ENCODE peak calls at places on chromosomes 11 and 22, in four cellular contexts. One of them, this sample, is unnamed. For H3K36me3 and H3K4me1, the result is how much of the 10 kb centered on the place peaks cover.

GRCh38 chr11:45815747-45816146 is 10.8 kb downstream of the SLC35C1 start:
- DNase-seq in cardiac muscle cell: no peak
- DNase-seq in MM.1S: no peak
- DNase-seq in effector memory CD4-positive, alpha-beta T cell: no peak
- DNase-seq in this sample: no peak

GRCh38 chr22:39183991-39184585 is 31.6 kb upstream of the CBX7 start:
- DNase-seq in effector memory CD4-positive, alpha-beta T cell: no peak
- DNase-seq in MM.1S: no peak
- DNase-seq in cardiac muscle cell: peak
- DNase-seq in this sample: peak

GRCh38 chr22:50002791-50003190 is 9.8 kb downstream of the IL17REL start:
- DNase-seq in effector memory CD4-positive, alpha-beta T cell: no peak
- DNase-seq in MM.1S: no peak
- DNase-seq in cardiac muscle cell: no peak
- DNase-seq in this sample: no peak

GRCh38 chr22:41181349-41182241 is 23.5 kb upstream of the L3MBTL2 start:
- DNase-seq in cardiac muscle cell: no peak
- DNase-seq in MM.1S: no peak
- DNase-seq in effector memory CD4-positive, alpha-beta T cell: no peak
- DNase-seq in this sample: peak

GRCh38 chr11:78453140-78453935 is 35.7 kb upstream of the GAB2 start:
- DNase-seq in cardiac muscle cell: no peak
- DNase-seq in MM.1S: peak
- DNase-seq in effector memory CD4-positive, alpha-beta T cell: no peak
- DNase-seq in this sample: no peak

GRCh38 chr11:114280696-114281095 is 15.5 kb upstream of the NNMT start:
- DNase-seq in cardiac muscle cell: peak
- DNase-seq in effector memory CD4-positive, alpha-beta T cell: no peak
- DNase-seq in MM.1S: peak
- DNase-seq in this sample: peak

GRCh38 chr22:48754611-48755331 is 1072.9 kb downstream of the BRD1 start:
- DNase-seq in effector memory CD4-positive, alpha-beta T cell: no peak
- DNase-seq in MM.1S: no peak
- DNase-seq in cardiac muscle cell: no peak
- DNase-seq in this sample: no peak

GRCh38 chr11:1162153-1162497 is 4.4 kb downstream of the MUC5AC start:
- DNase-seq in MM.1S: no peak
- DNase-seq in effector memory CD4-positive, alpha-beta T cell: no peak
- DNase-seq in cardiac muscle cell: no peak
- DNase-seq in this sample: no peak

GRCh38 chr22:41302016-41302767 is 867 bp downstream of the ZC3H7B start:
- DNase-seq in effector memory CD4-positive, alpha-beta T cell: no peak
- DNase-seq in MM.1S: no peak
- DNase-seq in cardiac muscle cell: peak
- DNase-seq in this sample: no peak

GRCh38 chr22:45905924-45906865 is 70.8 kb downstream of the WNT7B start:
- DNase-seq in MM.1S: no peak
- DNase-seq in cardiac muscle cell: peak
- DNase-seq in effector memory CD4-positive, alpha-beta T cell: no peak
- DNase-seq in this sample: no peak

GRCh38 chr11:71425851-71426250 is 22.3 kb downstream of the DHCR7 start:
- DNase-seq in MM.1S: no peak
- DNase-seq in cardiac muscle cell: no peak
- DNase-seq in effector memory CD4-positive, alpha-beta T cell: no peak
- DNase-seq in this sample: no peak

GRCh38 chr11:820655-821512 is 2.2 kb downstream of the PNPLA2 start:
- DNase-seq in effector memory CD4-positive, alpha-beta T cell: no peak
- DNase-seq in cardiac muscle cell: no peak
- DNase-seq in MM.1S: no peak
- DNase-seq in this sample: peak

GRCh38 chr11:73394416-73395296 is 18.5 kb downstream of the RELT start:
- DNase-seq in MM.1S: no peak
- DNase-seq in effector memory CD4-positive, alpha-beta T cell: no peak
- DNase-seq in cardiac muscle cell: no peak
- DNase-seq in this sample: no peak

DNA sequence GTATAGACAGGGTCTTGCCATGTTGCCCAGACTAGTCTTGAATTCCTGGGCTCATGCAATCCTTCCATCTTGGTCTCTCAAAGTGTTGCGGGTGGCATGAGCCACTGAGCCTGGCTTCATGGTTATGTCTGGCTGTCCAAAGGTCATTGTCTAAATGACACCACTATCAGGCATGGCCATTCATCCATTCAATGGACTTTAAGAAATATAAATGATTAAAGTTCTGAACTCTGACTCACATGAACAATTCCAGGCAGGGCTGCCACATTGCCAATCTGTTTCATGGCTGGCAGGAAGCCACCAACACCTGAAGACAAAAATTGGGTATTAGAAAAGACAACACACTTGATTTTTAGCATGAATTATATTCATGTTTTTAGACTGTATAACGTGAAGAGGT is 4.1 kb downstream of the RTCB start:
- DNase-seq in effector memory CD4-positive, alpha-beta T cell: no peak
- DNase-seq in cardiac muscle cell: no peak
- DNase-seq in MM.1S: no peak
- DNase-seq in this sample: no peak
- H3K36me3 ChIP-seq in effector memory CD4-positive, alpha-beta T cell: under half
- H3K36me3 ChIP-seq in cardiac muscle cell: under half
- H3K36me3 ChIP-seq in MM.1S: under half
- H3K36me3 ChIP-seq in this sample: under half

GRCh38 chr22:42807185-42807584 is 49.9 kb downstream of the ARFGAP3 start:
- DNase-seq in effector memory CD4-positive, alpha-beta T cell: no peak
- DNase-seq in MM.1S: no peak
- DNase-seq in cardiac muscle cell: no peak
- DNase-seq in this sample: no peak

GRCh38 chr22:42805016-42805997 is 51.8 kb downstream of the ARFGAP3 start:
- DNase-seq in cardiac muscle cell: no peak
- DNase-seq in effector memory CD4-positive, alpha-beta T cell: no peak
- DNase-seq in MM.1S: no peak
- DNase-seq in this sample: peak

GRCh38 chr22:42811510-42811909 is 45.6 kb downstream of the ARFGAP3 start:
- DNase-seq in effector memory CD4-positive, alpha-beta T cell: no peak
- DNase-seq in cardiac muscle cell: no peak
- DNase-seq in MM.1S: no peak
- DNase-seq in this sample: no peak

GRCh38 chr22:42805998-42806481 is 51.0 kb downstream of the ARFGAP3 start:
- DNase-seq in MM.1S: no peak
- DNase-seq in cardiac muscle cell: no peak
- DNase-seq in effector memory CD4-positive, alpha-beta T cell: no peak
- DNase-seq in this sample: no peak

DNA sequence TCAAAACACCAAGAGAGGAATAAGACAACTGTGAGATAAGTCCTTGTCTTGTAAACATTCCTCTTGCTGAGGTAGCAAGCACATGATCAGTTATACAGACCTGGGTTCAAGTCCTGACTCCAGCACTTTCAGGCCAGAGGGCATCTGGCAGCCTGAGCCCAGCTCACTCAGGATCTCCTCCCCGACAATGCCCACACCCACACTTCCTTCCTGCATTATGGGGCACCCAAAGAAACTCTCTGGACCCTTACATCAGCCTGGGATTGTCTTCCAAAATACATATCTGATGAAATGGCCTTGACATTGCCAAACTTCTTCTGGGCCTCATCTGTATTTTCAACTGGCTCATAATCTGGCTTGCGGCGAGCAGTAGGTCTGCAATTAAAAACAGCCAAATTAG is 48.6 kb downstream of the ARFGAP3 start:
- DNase-seq in MM.1S: no peak
- DNase-seq in cardiac muscle cell: no peak
- DNase-seq in effector memory CD4-positive, alpha-beta T cell: no peak
- DNase-seq in this sample: no peak
- H3K4me1 ChIP-seq in MM.1S: under half
- H3K4me1 ChIP-seq in cardiac muscle cell: under half
- H3K4me1 ChIP-seq in effector memory CD4-positive, alpha-beta T cell: under half
- H3K4me1 ChIP-seq in this sample: under half

DNA sequence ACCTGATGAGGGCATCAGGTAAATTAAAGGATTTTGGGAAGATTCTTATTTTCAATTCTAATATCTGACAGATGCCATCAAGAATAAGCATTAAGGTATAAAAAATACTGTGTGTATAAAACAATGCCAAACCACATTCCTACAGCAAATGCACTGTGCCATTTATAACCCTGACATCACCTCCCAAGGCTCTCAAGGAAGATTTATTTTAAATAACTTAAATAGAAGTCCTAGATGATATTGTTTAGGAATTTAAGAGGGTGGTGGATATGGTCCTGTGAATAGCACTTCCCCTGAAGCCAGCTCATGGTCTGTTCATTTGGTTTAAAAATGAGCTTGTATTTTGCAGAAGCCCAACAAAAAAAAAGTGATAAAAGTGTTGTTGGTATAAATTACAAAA is 32.1 kb downstream of the PPIL2 start:
- DNase-seq in MM.1S: no peak
- DNase-seq in effector memory CD4-positive, alpha-beta T cell: no peak
- DNase-seq in cardiac muscle cell: no peak
- DNase-seq in this sample: no peak
- H3K27ac ChIP-seq in MM.1S: no peak
- H3K27ac ChIP-seq in effector memory CD4-positive, alpha-beta T cell: no peak
- H3K27ac ChIP-seq in cardiac muscle cell: no peak
- H3K27ac ChIP-seq in this sample: no peak

GRCh38 chr22:25835348-25835747 is 93.4 kb downstream of the MYO18B start:
- DNase-seq in effector memory CD4-positive, alpha-beta T cell: no peak
- DNase-seq in MM.1S: no peak
- DNase-seq in cardiac muscle cell: no peak
- DNase-seq in this sample: no peak

GRCh38 chr22:25837288-25837900 is 95.4 kb downstream of the MYO18B start:
- DNase-seq in effector memory CD4-positive, alpha-beta T cell: no peak
- DNase-seq in MM.1S: no peak
- DNase-seq in cardiac muscle cell: no peak
- DNase-seq in this sample: no peak

GRCh38 chr22:25833676-25834075 is 91.7 kb downstream of the MYO18B start:
- DNase-seq in effector memory CD4-positive, alpha-beta T cell: no peak
- DNase-seq in cardiac muscle cell: no peak
- DNase-seq in MM.1S: no peak
- DNase-seq in this sample: no peak

GRCh38 chr22:25833091-25833490 is 91.1 kb downstream of the MYO18B start:
- DNase-seq in MM.1S: no peak
- DNase-seq in effector memory CD4-positive, alpha-beta T cell: no peak
- DNase-seq in cardiac muscle cell: no peak
- DNase-seq in this sample: no peak

DNA sequence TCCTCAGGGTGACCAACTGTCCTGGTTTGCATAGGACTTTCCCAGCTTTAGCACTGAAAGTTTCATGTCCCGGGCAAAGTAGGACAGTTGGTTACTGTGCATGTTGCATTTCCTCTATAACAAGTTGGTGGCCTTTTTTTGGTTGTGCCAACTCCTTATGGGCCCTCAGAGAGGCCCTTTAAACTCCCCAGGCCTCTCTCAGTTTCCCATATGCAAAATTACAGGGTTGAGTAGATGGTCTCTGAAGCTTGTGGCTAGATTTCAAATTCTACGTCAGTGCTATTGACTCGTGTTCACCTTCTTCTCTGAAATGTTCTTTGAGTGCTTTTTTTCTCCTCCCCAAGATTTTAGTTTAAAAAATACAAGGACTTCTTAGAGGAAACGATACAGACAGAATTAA is 92.5 kb downstream of the MYO18B start:
- DNase-seq in effector memory CD4-positive, alpha-beta T cell: no peak
- DNase-seq in cardiac muscle cell: no peak
- DNase-seq in MM.1S: no peak
- DNase-seq in this sample: no peak
- H3K36me3 ChIP-seq in effector memory CD4-positive, alpha-beta T cell: under half
- H3K36me3 ChIP-seq in cardiac muscle cell: half or more
- H3K36me3 ChIP-seq in MM.1S: under half
- H3K36me3 ChIP-seq in this sample: under half

DNA sequence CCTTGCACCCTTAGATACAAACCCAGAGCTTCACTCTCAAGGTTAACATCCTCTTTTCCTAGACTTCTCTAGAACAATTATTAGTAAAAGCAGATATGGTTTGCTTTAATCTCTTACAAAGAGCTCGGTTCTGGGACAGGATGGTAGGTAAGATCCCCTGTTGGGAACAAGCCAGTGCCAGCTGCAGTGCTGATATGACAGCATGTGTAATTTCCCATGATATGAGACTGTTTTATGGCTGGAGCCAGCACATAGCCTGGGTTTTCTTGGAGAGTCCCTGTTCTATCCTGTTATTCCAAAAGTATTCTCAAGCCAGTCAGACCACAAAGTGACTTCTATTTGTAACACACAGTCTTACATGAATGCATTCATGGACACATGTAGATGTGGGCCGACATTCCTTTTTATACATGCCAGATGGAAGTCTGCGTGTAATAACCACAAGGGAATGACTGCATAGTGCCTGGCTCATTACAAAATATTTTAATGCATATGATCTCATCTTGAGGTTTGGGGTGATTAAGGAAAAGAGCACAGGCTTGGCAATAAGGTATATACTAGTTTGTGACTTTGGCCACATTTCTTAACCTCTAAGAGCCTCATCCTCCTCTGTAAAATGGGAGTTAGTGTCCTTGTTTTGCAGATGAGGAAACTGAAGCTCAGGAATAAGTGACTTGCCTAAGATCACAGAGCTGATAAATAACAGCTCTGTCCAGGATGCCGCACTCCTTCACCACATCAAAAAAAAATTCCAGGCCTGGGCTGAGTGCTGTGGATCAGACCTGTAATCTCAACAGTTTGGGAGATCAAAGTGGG is 21.8 kb downstream of the CLMP start:
- DNase-seq in MM.1S: no peak
- DNase-seq in cardiac muscle cell: no peak
- DNase-seq in effector memory CD4-positive, alpha-beta T cell: no peak
- DNase-seq in this sample: no peak
- H3K4me1 ChIP-seq in MM.1S: under half
- H3K4me1 ChIP-seq in cardiac muscle cell: under half
- H3K4me1 ChIP-seq in effector memory CD4-positive, alpha-beta T cell: under half
- H3K4me1 ChIP-seq in this sample: under half

GRCh38 chr22:22164541-22165272 is 79.9 kb upstream of the VPREB1 start:
- DNase-seq in effector memory CD4-positive, alpha-beta T cell: no peak
- DNase-seq in cardiac muscle cell: no peak
- DNase-seq in MM.1S: no peak
- DNase-seq in this sample: no peak
- H3K27ac ChIP-seq in effector memory CD4-positive, alpha-beta T cell: no peak
- H3K27ac ChIP-seq in cardiac muscle cell: no peak
- H3K27ac ChIP-seq in MM.1S: no peak
- H3K27ac ChIP-seq in this sample: no peak

This sample was measured in kidney.